ENCODE peak calls at places on chromosomes 12 and 14, in five cellular contexts. One of them, this sample, is unnamed.

GRCh38 chr12:82832091-82832490 is 145.4 kb downstream of the TMTC2 start:
- DNase-seq in testis: no peak
- DNase-seq in HCT116: no peak
- DNase-seq in GM12878: no peak
- DNase-seq in sigmoid colon: no peak
- DNase-seq in this sample: no peak

GRCh38 chr12:121918679-121919038 is 267 bp downstream of the CFAP251 start:
- DNase-seq in testis: no peak
- DNase-seq in sigmoid colon: no peak
- DNase-seq in HCT116: no peak
- DNase-seq in GM12878: no peak
- DNase-seq in this sample: no peak

GRCh38 chr14:23322568-23323517 is 1.6 kb downstream of the PABPN1 start:
- DNase-seq in GM12878: no peak
- DNase-seq in HCT116: no peak
- DNase-seq in sigmoid colon: no peak
- DNase-seq in testis: no peak
- DNase-seq in this sample: no peak

GRCh38 chr14:44316647-44317432 is 190.2 kb downstream of the FSCB start:
- DNase-seq in testis: no peak
- DNase-seq in GM12878: no peak
- DNase-seq in sigmoid colon: no peak
- DNase-seq in HCT116: peak; percentile 86
- DNase-seq in this sample: no peak

GRCh38 chr12:53750812-53751335 is 905 bp downstream of the CISTR start:
- DNase-seq in GM12878: no peak
- DNase-seq in testis: peak; percentile 41
- DNase-seq in HCT116: no peak
- DNase-seq in sigmoid colon: no peak
- DNase-seq in this sample: no peak

GRCh38 chr14:95311752-95312151 is 8.0 kb downstream of the CLMN start:
- DNase-seq in GM12878: no peak
- DNase-seq in sigmoid colon: no peak
- DNase-seq in HCT116: peak; percentile 22
- DNase-seq in testis: no peak
- DNase-seq in this sample: no peak

GRCh38 chr12:16604853-16605252 is 1.1 kb downstream of the LMO3 start:
- DNase-seq in testis: no peak
- DNase-seq in sigmoid colon: peak; percentile 76
- DNase-seq in GM12878: no peak
- DNase-seq in HCT116: no peak
- DNase-seq in this sample: no peak

GRCh38 chr12:70985850-70986249 is 65.3 kb upstream of the PTPRR start:
- DNase-seq in GM12878: no peak
- DNase-seq in HCT116: no peak
- DNase-seq in testis: no peak
- DNase-seq in sigmoid colon: no peak
- DNase-seq in this sample: no peak

GRCh38 chr12:18644564-18644963 is 93.2 kb downstream of the PLCZ1 start:
- DNase-seq in GM12878: no peak
- DNase-seq in testis: no peak
- DNase-seq in sigmoid colon: no peak
- DNase-seq in HCT116: no peak
- DNase-seq in this sample: no peak

GRCh38 chr12:26799741-26800140 is 33.3 kb downstream of the ITPR2 start:
- DNase-seq in testis: no peak
- DNase-seq in sigmoid colon: no peak
- DNase-seq in HCT116: no peak
- DNase-seq in GM12878: no peak
- DNase-seq in this sample: no peak

GRCh38 chr14:86168376-86168775 is 638.4 kb downstream of the FLRT2 start:
- DNase-seq in HCT116: no peak
- DNase-seq in testis: no peak
- DNase-seq in GM12878: no peak
- DNase-seq in sigmoid colon: no peak
- DNase-seq in this sample: no peak

GRCh38 chr14:75277796-75278421 is 719 bp upstream of the FOS start:
- DNase-seq in HCT116: no peak
- DNase-seq in testis: no peak
- DNase-seq in GM12878: no peak
- DNase-seq in sigmoid colon: no peak
- DNase-seq in this sample: no peak

GRCh38 chr14:87306770-87307169 is 686.2 kb downstream of the GALC start:
- DNase-seq in HCT116: no peak
- DNase-seq in testis: no peak
- DNase-seq in sigmoid colon: no peak
- DNase-seq in GM12878: no peak
- DNase-seq in this sample: no peak
- H3K27ac ChIP-seq in HCT116: no peak overlapping the region
- H3K27ac ChIP-seq in testis: no peak overlapping the region
- H3K27ac ChIP-seq in sigmoid colon: no peak overlapping the region
- H3K27ac ChIP-seq in GM12878: no peak overlapping the region
- H3K27ac ChIP-seq in this sample: no peak overlapping the region

GRCh38 chr14:90903101-90903500 is 86.9 kb upstream of the TTC7B start:
- DNase-seq in testis: peak; percentile 71
- DNase-seq in sigmoid colon: peak; percentile 74
- DNase-seq in GM12878: peak; percentile 17
- DNase-seq in HCT116: peak; percentile 45
- DNase-seq in this sample: no peak
- H3K4me3 ChIP-seq in testis: no peak overlapping the region
- H3K4me3 ChIP-seq in sigmoid colon: no peak overlapping the region
- H3K4me3 ChIP-seq in GM12878: no peak overlapping the region
- H3K4me3 ChIP-seq in HCT116: no peak overlapping the region
- H3K4me3 ChIP-seq in this sample: no peak overlapping the region

DNA sequence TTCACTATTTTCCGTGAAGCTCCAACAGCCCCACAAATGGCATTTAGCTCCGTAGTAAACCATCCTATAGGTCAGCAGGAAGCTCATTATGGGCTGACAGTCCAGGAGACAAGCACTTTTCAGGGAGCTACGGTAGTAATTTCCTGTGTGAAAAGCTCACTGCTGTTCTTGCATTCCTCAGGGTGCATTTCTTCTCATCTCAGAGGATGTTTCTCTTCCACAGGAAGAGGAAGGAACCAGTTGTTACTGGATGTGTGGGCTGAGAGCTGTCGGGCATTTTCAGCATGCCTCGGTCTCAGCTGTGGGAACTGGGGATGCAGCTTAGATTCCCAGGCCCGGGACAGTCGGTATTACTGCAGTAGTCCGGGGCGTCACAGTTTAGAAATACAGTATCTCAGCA is 72.7 kb downstream of the GALNT4 start:
- DNase-seq in HCT116: no peak
- DNase-seq in GM12878: no peak
- DNase-seq in testis: peak; percentile 33
- DNase-seq in sigmoid colon: peak; percentile 77
- DNase-seq in this sample: no peak
- TF ChIP-seq POLR2A in HCT116: no peak
- TF ChIP-seq POLR2A in GM12878: no peak
- TF ChIP-seq POLR2A in testis: no peak
- TF ChIP-seq POLR2A in sigmoid colon: no peak
- TF ChIP-seq POLR2A in this sample: no peak

DNA sequence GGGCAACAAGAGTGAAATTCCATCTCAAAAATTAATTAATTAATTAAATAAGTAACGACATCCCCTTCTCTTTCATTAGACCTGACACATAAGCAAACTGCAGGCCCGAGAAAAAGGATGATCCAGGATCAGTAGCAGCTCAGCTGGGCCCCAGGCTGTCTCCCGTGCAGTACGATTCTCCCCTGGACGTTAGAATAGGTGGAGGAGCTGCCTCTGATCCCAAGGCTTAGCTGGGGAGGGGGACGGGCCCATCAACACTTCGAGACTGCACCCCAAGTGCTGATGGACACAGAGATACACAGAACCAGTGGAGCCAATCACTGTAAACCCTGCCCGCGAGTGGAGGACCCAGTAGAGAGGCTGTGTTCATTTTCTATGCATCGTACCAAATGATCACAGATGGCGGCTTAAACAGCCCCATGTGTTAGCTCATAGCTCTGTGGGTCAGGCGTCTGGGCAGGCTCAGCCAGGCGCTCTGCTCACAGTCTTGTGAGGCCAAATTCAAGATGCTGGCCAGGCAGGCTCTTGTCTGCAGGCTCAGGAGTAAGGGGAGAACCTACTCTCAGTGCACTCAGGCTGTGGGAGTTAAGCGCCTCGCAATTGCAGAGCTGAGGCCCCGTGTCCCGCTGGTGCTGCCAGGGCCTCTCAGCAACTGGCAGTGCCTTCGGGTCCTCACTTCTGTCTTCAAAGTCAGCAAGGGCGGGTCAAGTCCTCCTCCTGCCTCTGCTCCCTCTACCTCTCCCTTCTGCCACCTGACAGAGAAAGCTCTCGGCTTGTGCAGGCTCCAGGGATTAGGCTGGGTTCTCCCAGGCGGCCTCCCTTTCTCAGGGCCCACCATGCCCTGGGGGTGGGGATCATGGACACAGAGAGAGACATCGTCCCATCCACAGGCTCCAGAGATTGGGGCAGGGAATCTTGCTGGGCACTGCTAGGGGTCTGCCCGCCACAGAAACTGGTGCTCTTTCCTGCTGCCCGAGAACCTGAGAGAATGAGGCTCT is 26.4 kb downstream of the RIMBP2 start:
- DNase-seq in testis: no peak
- DNase-seq in sigmoid colon: no peak
- DNase-seq in HCT116: no peak
- DNase-seq in GM12878: no peak
- DNase-seq in this sample: no peak
- H3K27ac ChIP-seq in testis: no peak overlapping the region
- H3K27ac ChIP-seq in sigmoid colon: no peak overlapping the region
- H3K27ac ChIP-seq in HCT116: no peak overlapping the region
- H3K27ac ChIP-seq in GM12878: no peak overlapping the region
- H3K27ac ChIP-seq in this sample: no peak overlapping the region

GRCh38 chr12:57835366-57836288 is 10.9 kb downstream of the CTDSP2 start:
- DNase-seq in sigmoid colon: no peak
- DNase-seq in HCT116: no peak
- DNase-seq in testis: peak; percentile 65
- DNase-seq in GM12878: no peak
- DNase-seq in this sample: no peak

GRCh38 chr12:57839996-57840395 is 6.5 kb downstream of the CTDSP2 start:
- DNase-seq in sigmoid colon: no peak
- DNase-seq in GM12878: no peak
- DNase-seq in HCT116: no peak
- DNase-seq in testis: no peak
- DNase-seq in this sample: no peak

GRCh38 chr12:57836442-57837375 is 9.8 kb downstream of the CTDSP2 start:
- DNase-seq in testis: peak; percentile 86
- DNase-seq in sigmoid colon: peak; percentile 89
- DNase-seq in GM12878: no peak
- DNase-seq in HCT116: no peak
- DNase-seq in this sample: no peak

GRCh38 chr12:57838594-57839302 is 7.8 kb downstream of the CTDSP2 start:
- DNase-seq in GM12878: no peak
- DNase-seq in HCT116: no peak
- DNase-seq in sigmoid colon: no peak
- DNase-seq in testis: no peak
- DNase-seq in this sample: no peak

GRCh38 chr12:57837779-57838562 is 8.6 kb downstream of the CTDSP2 start:
- DNase-seq in HCT116: no peak
- DNase-seq in GM12878: no peak
- DNase-seq in sigmoid colon: no peak
- DNase-seq in testis: peak; percentile 56
- DNase-seq in this sample: no peak
- H3K4me3 ChIP-seq in HCT116: no peak overlapping the region
- H3K4me3 ChIP-seq in GM12878: peak overlapping the region; percentile 46
- H3K4me3 ChIP-seq in sigmoid colon: no peak overlapping the region
- H3K4me3 ChIP-seq in testis: no peak overlapping the region
- H3K4me3 ChIP-seq in this sample: no peak overlapping the region

DNA sequence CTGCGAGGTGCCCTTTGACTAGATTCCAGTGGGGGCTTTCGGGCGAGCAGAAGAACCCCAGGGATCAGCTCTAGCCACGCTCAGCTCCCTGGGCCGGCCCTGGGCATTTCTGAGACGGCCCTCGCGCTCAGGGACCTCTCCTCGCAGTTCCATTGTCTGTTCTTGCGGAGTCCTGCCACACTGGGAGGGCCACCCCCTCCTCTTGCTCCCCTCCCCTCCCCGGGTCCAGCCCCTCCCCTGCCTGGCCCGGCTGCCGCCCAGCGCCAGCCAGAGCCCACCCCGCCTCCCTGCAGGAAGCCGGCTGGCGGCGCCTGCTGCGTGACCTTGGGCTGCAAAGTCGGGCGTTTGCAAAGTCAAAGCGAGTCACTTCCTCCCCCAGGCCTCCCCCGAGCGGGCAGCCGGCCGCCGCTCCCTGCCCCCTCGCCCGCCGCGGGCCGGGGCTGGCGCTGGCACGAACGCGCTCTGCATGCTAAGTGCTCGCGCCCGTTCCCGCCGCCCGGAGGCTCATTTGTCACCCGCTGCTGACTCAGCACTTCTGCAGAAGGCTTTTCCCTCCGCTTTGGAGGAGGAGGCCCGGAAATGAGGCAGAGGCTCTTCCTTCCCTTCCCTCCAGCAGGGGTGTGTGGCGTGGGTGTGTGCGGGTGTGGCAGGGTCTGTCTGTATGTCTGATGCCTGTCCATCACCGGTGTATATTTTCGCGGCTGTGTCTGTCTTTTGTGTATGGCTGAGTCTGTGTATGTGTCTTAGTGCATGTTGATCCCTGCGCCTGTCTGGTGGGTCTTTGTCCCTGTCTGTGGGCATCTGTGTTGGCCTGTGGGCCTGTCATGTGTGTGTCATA is 72.0 kb downstream of the IRF2BPL start:
- DNase-seq in HCT116: peak; percentile 82
- DNase-seq in GM12878: no peak
- DNase-seq in testis: peak; percentile 92
- DNase-seq in sigmoid colon: peak; percentile 95
- DNase-seq in this sample: peak; percentile 72
- TF ChIP-seq POLR2A in HCT116: no peak
- TF ChIP-seq POLR2A in GM12878: peak; percentile 62
- TF ChIP-seq POLR2A in testis: no peak
- TF ChIP-seq POLR2A in sigmoid colon: no peak
- TF ChIP-seq POLR2A in this sample: no peak

This sample was measured in esophagus squamous epithelium.